ENCODE peak calls at places on chromosomes 12 and 14, in seven cellular contexts. One of them, this sample, is unnamed. For H3K4me1, the result is how much of the 10 kb centered on the place peaks cover.

GRCh38 chr14:33848706-33849454 is 102.0 kb downstream of the EGLN3 start:
- DNase-seq in SK-N-SH: peak
- DNase-seq in stomach: peak
- DNase-seq in tibial artery: no peak
- DNase-seq in IMR-90: peak
- DNase-seq in H9: peak
- DNase-seq in upper lobe of left lung: peak
- DNase-seq in this sample: peak

GRCh38 chr12:25018146-25018545 is 69.2 kb upstream of the BCAT1 start:
- DNase-seq in SK-N-SH: no peak
- DNase-seq in tibial artery: no peak
- DNase-seq in H9: no peak
- DNase-seq in upper lobe of left lung: no peak
- DNase-seq in IMR-90: no peak
- DNase-seq in stomach: no peak
- DNase-seq in this sample: no peak

GRCh38 chr14:90091393-90091792 is 29.6 kb downstream of the KCNK13 start:
- DNase-seq in upper lobe of left lung: no peak
- DNase-seq in IMR-90: peak
- DNase-seq in tibial artery: no peak
- DNase-seq in H9: no peak
- DNase-seq in stomach: no peak
- DNase-seq in SK-N-SH: peak
- DNase-seq in this sample: no peak

GRCh38 chr14:91280129-91280528 is 35.6 kb upstream of the GPR68 start:
- DNase-seq in tibial artery: no peak
- DNase-seq in H9: no peak
- DNase-seq in upper lobe of left lung: no peak
- DNase-seq in IMR-90: no peak
- DNase-seq in stomach: no peak
- DNase-seq in SK-N-SH: no peak
- DNase-seq in this sample: no peak

GRCh38 chr14:98591161-98591560 is 680.8 kb downstream of the BCL11B start:
- DNase-seq in tibial artery: no peak
- DNase-seq in IMR-90: no peak
- DNase-seq in H9: no peak
- DNase-seq in upper lobe of left lung: no peak
- DNase-seq in stomach: no peak
- DNase-seq in SK-N-SH: no peak
- DNase-seq in this sample: no peak

GRCh38 chr12:76552343-76552938 is 7.1 kb downstream of the OSBPL8 start:
- DNase-seq in stomach: no peak
- DNase-seq in upper lobe of left lung: no peak
- DNase-seq in IMR-90: no peak
- DNase-seq in SK-N-SH: no peak
- DNase-seq in tibial artery: no peak
- DNase-seq in H9: no peak
- DNase-seq in this sample: no peak

GRCh38 chr12:91381309-91381804 is 198.7 kb upstream of the DCN start:
- DNase-seq in tibial artery: no peak
- DNase-seq in stomach: peak
- DNase-seq in SK-N-SH: peak
- DNase-seq in upper lobe of left lung: peak
- DNase-seq in IMR-90: peak
- DNase-seq in H9: peak
- DNase-seq in this sample: no peak

GRCh38 chr14:101114726-101115481 is 211.4 kb upstream of the RTL1 start:
- DNase-seq in H9: no peak
- DNase-seq in tibial artery: peak
- DNase-seq in upper lobe of left lung: peak
- DNase-seq in SK-N-SH: no peak
- DNase-seq in IMR-90: no peak
- DNase-seq in stomach: peak
- DNase-seq in this sample: no peak

GRCh38 chr14:31336646-31337045 is 83.7 kb downstream of the HEATR5A start:
- DNase-seq in tibial artery: no peak
- DNase-seq in SK-N-SH: no peak
- DNase-seq in H9: no peak
- DNase-seq in IMR-90: peak
- DNase-seq in stomach: no peak
- DNase-seq in upper lobe of left lung: no peak
- DNase-seq in this sample: no peak

GRCh38 chr12:69987453-69988102 is 162.6 kb downstream of the MYRFL start:
- DNase-seq in tibial artery: peak
- DNase-seq in H9: no peak
- DNase-seq in upper lobe of left lung: no peak
- DNase-seq in SK-N-SH: no peak
- DNase-seq in IMR-90: peak
- DNase-seq in stomach: no peak
- DNase-seq in this sample: peak

GRCh38 chr14:54890794-54891193 is 11.8 kb downstream of the GCH1 start:
- DNase-seq in upper lobe of left lung: no peak
- DNase-seq in H9: no peak
- DNase-seq in SK-N-SH: no peak
- DNase-seq in tibial artery: no peak
- DNase-seq in stomach: no peak
- DNase-seq in IMR-90: no peak
- DNase-seq in this sample: no peak

GRCh38 chr12:28893365-28893764 is 255.7 kb upstream of the FAR2 start:
- DNase-seq in SK-N-SH: no peak
- DNase-seq in IMR-90: peak
- DNase-seq in H9: no peak
- DNase-seq in upper lobe of left lung: no peak
- DNase-seq in stomach: no peak
- DNase-seq in tibial artery: no peak
- DNase-seq in this sample: no peak

GRCh38 chr14:20343092-20343854 is at the start of gene PARP2:
- DNase-seq in IMR-90: peak
- DNase-seq in stomach: peak
- DNase-seq in SK-N-SH: peak
- DNase-seq in upper lobe of left lung: peak
- DNase-seq in tibial artery: peak
- DNase-seq in H9: peak
- DNase-seq in this sample: peak

GRCh38 chr12:48104531-48104930 is 1.3 kb downstream of the SENP1 start:
- DNase-seq in SK-N-SH: no peak
- DNase-seq in stomach: no peak
- DNase-seq in IMR-90: no peak
- DNase-seq in H9: no peak
- DNase-seq in upper lobe of left lung: no peak
- DNase-seq in tibial artery: no peak
- DNase-seq in this sample: peak

DNA sequence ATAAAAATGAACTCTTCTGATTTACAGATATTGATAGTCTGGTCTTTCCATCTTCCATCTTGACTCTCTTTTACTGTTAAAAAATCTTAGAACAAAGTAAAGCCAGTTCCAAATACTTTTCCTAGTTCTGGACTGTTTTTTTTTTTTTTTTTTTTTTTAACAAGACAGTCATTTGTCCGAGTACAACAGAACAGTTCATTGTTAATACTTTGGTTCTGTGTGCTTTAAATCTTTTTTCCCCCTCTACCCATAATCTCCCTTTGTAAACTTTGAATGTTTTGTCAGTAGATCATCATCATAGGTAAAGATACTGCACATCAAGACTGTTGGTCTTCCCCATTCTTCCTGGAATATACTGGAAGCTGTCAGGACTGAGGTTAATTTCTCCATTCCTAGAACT is 38.0 kb downstream of the ADIPOR2 start:
- DNase-seq in H9: no peak
- DNase-seq in IMR-90: no peak
- DNase-seq in stomach: no peak
- DNase-seq in SK-N-SH: no peak
- DNase-seq in tibial artery: no peak
- DNase-seq in upper lobe of left lung: no peak
- DNase-seq in this sample: no peak
- H3K4me1 ChIP-seq in H9: under half
- H3K4me1 ChIP-seq in IMR-90: under half
- H3K4me1 ChIP-seq in stomach: under half
- H3K4me1 ChIP-seq in SK-N-SH: under half
- H3K4me1 ChIP-seq in tibial artery: under half
- H3K4me1 ChIP-seq in upper lobe of left lung: under half
- H3K4me1 ChIP-seq in this sample: under half

GRCh38 chr12:109718390-109718789 is 4.8 kb downstream of the FAM222A start:
- DNase-seq in tibial artery: no peak
- DNase-seq in stomach: no peak
- DNase-seq in IMR-90: no peak
- DNase-seq in SK-N-SH: peak
- DNase-seq in H9: peak
- DNase-seq in upper lobe of left lung: no peak
- DNase-seq in this sample: no peak

GRCh38 chr12:109720856-109721189 is 7.2 kb downstream of the FAM222A start:
- DNase-seq in tibial artery: no peak
- DNase-seq in IMR-90: no peak
- DNase-seq in stomach: no peak
- DNase-seq in upper lobe of left lung: no peak
- DNase-seq in H9: no peak
- DNase-seq in SK-N-SH: no peak
- DNase-seq in this sample: no peak

GRCh38 chr12:109720152-109720855 is 6.7 kb downstream of the FAM222A start:
- DNase-seq in IMR-90: no peak
- DNase-seq in stomach: no peak
- DNase-seq in SK-N-SH: peak
- DNase-seq in H9: no peak
- DNase-seq in upper lobe of left lung: no peak
- DNase-seq in tibial artery: no peak
- DNase-seq in this sample: no peak

GRCh38 chr12:109717390-109718357 is 4.0 kb downstream of the FAM222A start:
- DNase-seq in IMR-90: no peak
- DNase-seq in H9: no peak
- DNase-seq in stomach: no peak
- DNase-seq in tibial artery: no peak
- DNase-seq in SK-N-SH: peak
- DNase-seq in upper lobe of left lung: no peak
- DNase-seq in this sample: no peak

GRCh38 chr12:109719123-109720022 is 5.7 kb downstream of the FAM222A start:
- DNase-seq in H9: peak
- DNase-seq in tibial artery: no peak
- DNase-seq in SK-N-SH: peak
- DNase-seq in upper lobe of left lung: no peak
- DNase-seq in stomach: no peak
- DNase-seq in IMR-90: peak
- DNase-seq in this sample: peak
- TF ChIP-seq CTCF in H9: peak
- TF ChIP-seq CTCF in tibial artery: no peak
- TF ChIP-seq CTCF in SK-N-SH: peak
- TF ChIP-seq CTCF in upper lobe of left lung: no peak
- TF ChIP-seq CTCF in stomach: no peak
- TF ChIP-seq CTCF in IMR-90: peak
- TF ChIP-seq CTCF in this sample: peak

GRCh38 chr14:95234426-95234825 is 77.1 kb upstream of the DICER1 start:
- DNase-seq in SK-N-SH: no peak
- DNase-seq in upper lobe of left lung: no peak
- DNase-seq in IMR-90: no peak
- DNase-seq in stomach: no peak
- DNase-seq in tibial artery: no peak
- DNase-seq in H9: no peak
- DNase-seq in this sample: no peak

GRCh38 chr14:95233702-95234241 is 76.4 kb upstream of the DICER1 start:
- DNase-seq in upper lobe of left lung: peak
- DNase-seq in stomach: no peak
- DNase-seq in H9: no peak
- DNase-seq in IMR-90: no peak
- DNase-seq in tibial artery: peak
- DNase-seq in SK-N-SH: no peak
- DNase-seq in this sample: no peak

GRCh38 chr14:95232894-95233584 is 75.7 kb upstream of the DICER1 start:
- DNase-seq in tibial artery: no peak
- DNase-seq in upper lobe of left lung: no peak
- DNase-seq in stomach: no peak
- DNase-seq in IMR-90: no peak
- DNase-seq in SK-N-SH: no peak
- DNase-seq in H9: no peak
- DNase-seq in this sample: no peak

GRCh38 chr14:95229749-95230148 is 72.4 kb upstream of the DICER1 start:
- DNase-seq in SK-N-SH: no peak
- DNase-seq in tibial artery: no peak
- DNase-seq in H9: no peak
- DNase-seq in upper lobe of left lung: no peak
- DNase-seq in stomach: no peak
- DNase-seq in IMR-90: no peak
- DNase-seq in this sample: no peak

GRCh38 chr14:95231966-95232365 is 74.6 kb upstream of the DICER1 start:
- DNase-seq in H9: no peak
- DNase-seq in IMR-90: no peak
- DNase-seq in SK-N-SH: no peak
- DNase-seq in stomach: no peak
- DNase-seq in tibial artery: no peak
- DNase-seq in upper lobe of left lung: no peak
- DNase-seq in this sample: no peak
- H3K4me1 ChIP-seq in H9: under half
- H3K4me1 ChIP-seq in IMR-90: under half
- H3K4me1 ChIP-seq in SK-N-SH: under half
- H3K4me1 ChIP-seq in stomach: under half
- H3K4me1 ChIP-seq in tibial artery: half or more
- H3K4me1 ChIP-seq in upper lobe of left lung: under half
- H3K4me1 ChIP-seq in this sample: under half

GRCh38 chr12:109741970-109742372 is 28.3 kb downstream of the FAM222A start:
- DNase-seq in tibial artery: peak
- DNase-seq in H9: peak
- DNase-seq in IMR-90: no peak
- DNase-seq in upper lobe of left lung: peak
- DNase-seq in stomach: peak
- DNase-seq in SK-N-SH: peak
- DNase-seq in this sample: peak

GRCh38 chr12:109744991-109745942 is 31.6 kb downstream of the FAM222A start:
- DNase-seq in H9: no peak
- DNase-seq in IMR-90: peak
- DNase-seq in stomach: peak
- DNase-seq in SK-N-SH: peak
- DNase-seq in upper lobe of left lung: peak
- DNase-seq in tibial artery: peak
- DNase-seq in this sample: peak

GRCh38 chr12:109741286-109741969 is 27.8 kb downstream of the FAM222A start:
- DNase-seq in stomach: peak
- DNase-seq in IMR-90: no peak
- DNase-seq in H9: peak
- DNase-seq in SK-N-SH: peak
- DNase-seq in tibial artery: peak
- DNase-seq in upper lobe of left lung: peak
- DNase-seq in this sample: no peak

GRCh38 chr12:109743076-109743910 is 29.7 kb downstream of the FAM222A start:
- DNase-seq in tibial artery: peak
- DNase-seq in SK-N-SH: peak
- DNase-seq in upper lobe of left lung: peak
- DNase-seq in stomach: peak
- DNase-seq in IMR-90: no peak
- DNase-seq in H9: peak
- DNase-seq in this sample: peak

DNA sequence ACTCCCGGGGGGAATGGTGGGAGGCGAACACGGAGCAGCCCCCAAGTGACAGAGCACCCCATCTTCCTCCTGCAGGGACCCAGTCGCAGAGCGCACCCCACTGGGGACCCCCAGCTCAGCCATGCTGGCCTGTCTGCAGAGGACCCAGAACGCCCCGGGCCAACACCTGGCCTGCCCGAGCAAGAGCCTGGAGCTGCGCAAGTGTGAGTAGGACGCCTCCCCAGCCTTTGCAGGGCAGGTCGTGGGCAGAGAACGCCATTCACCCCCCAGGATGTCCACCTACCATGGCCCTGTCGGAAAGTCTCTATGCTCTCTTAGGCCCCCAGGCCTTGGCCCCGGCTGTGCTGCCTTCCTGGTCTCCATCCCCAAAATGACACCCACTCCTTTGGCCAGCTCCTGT is 30.4 kb downstream of the FAM222A start:
- DNase-seq in tibial artery: peak
- DNase-seq in H9: no peak
- DNase-seq in stomach: peak
- DNase-seq in upper lobe of left lung: peak
- DNase-seq in IMR-90: no peak
- DNase-seq in SK-N-SH: peak
- DNase-seq in this sample: no peak
- TF ChIP-seq CTCF in tibial artery: no peak
- TF ChIP-seq CTCF in H9: no peak
- TF ChIP-seq CTCF in stomach: no peak
- TF ChIP-seq CTCF in upper lobe of left lung: no peak
- TF ChIP-seq CTCF in IMR-90: no peak
- TF ChIP-seq CTCF in SK-N-SH: no peak
- TF ChIP-seq CTCF in this sample: no peak

This sample was measured in Caco-2.